ENCODE peak calls at places on chromosomes 16 and 17, in ten cellular contexts. A, S, Y, B, T, K, J, P, F and X are unnamed samples.

GRCh38 chr17:19237389-19238166 is 412 bp downstream of the EPN2 start:
- DNase-seq in A (no peak), J (peak; percentile 89), K (peak; percentile 78), S (peak; percentile 58), B (no peak), Y (peak; percentile 62), F (peak; percentile 29), T (peak; percentile 46), P (peak; percentile 50), X (no peak)

GRCh38 chr17:66337866-66338472 is 35.6 kb downstream of the PRKCA start:
- DNase-seq in B (no peak), P (no peak), J (no peak), F (no peak), A (no peak), K (no peak), S (no peak), T (no peak), Y (no peak), X (peak; percentile 3)

GRCh38 chr17:40538936-40539705 is 26.2 kb downstream of the CCR7 start:
- DNase-seq in Y (peak; percentile 28), T (no peak), B (no peak), K (no peak), J (no peak), S (no peak), A (no peak), P (no peak), F (no peak), X (no peak)

GRCh38 chr16:22001591-22001990 is 675 bp upstream of the PDZD9 start:
- DNase-seq in J (no peak), A (peak; percentile 30), P (no peak), Y (peak; percentile 34), T (no peak), B (no peak), K (no peak), F (peak; percentile 87), S (no peak), X (peak; percentile 16)

GRCh38 chr16:57061084-57061905 is 31.1 kb upstream of the CPNE2 start:
- DNase-seq in T (peak; percentile 90), F (peak; percentile 83), A (peak; percentile 70), B (no peak), S (peak; percentile 76), Y (peak; percentile 9), J (peak; percentile 96), K (peak; percentile 75), P (peak; percentile 35), X (no peak)

GRCh38 chr17:9195961-9196668 is 174.8 kb downstream of the NTN1 start:
- DNase-seq in A (no peak), F (no peak), B (no peak), J (no peak), S (no peak), P (peak; percentile 57), Y (peak; percentile 66), K (no peak), T (no peak), X (no peak)

GRCh38 chr16:11392041-11392581 is 46.9 kb downstream of the RMI2 start:
- DNase-seq in P (no peak), B (no peak), Y (no peak), S (no peak), F (no peak), K (peak; percentile 53), T (peak; percentile 23), J (no peak), A (no peak), X (no peak)

GRCh38 chr17:7515912-7516610 is 31.9 kb downstream of the POLR2A start:
- DNase-seq in F (no peak), J (no peak), P (peak; percentile 71), B (peak; percentile 15), Y (no peak), S (no peak), T (no peak), K (no peak), A (no peak), X (no peak)

GRCh38 chr17:10661377-10661906 is 4.3 kb upstream of the MYH3 start:
- DNase-seq in T (no peak), A (no peak), Y (no peak), S (no peak), K (no peak), F (no peak), B (no peak), J (no peak), P (no peak), X (no peak)

GRCh38 chr17:29112780-29113295 is 67.4 kb downstream of the MYO18A start:
- DNase-seq in A (no peak), T (peak; percentile 85), P (no peak), J (no peak), F (no peak), B (no peak), K (no peak), Y (no peak), S (no peak), X (no peak)

GRCh38 chr16:709651-710499 is 4.3 kb upstream of the FBXL16 start:
- DNase-seq in F (peak; percentile 84), K (peak; percentile 91), A (peak; percentile 85), J (no peak), Y (peak; percentile 87), P (no peak), S (no peak), T (peak; percentile 75), B (peak; percentile 96), X (no peak)

GRCh38 chr17:52376137-52376536 is 217.6 kb upstream of the CA10 start:
- DNase-seq in F (no peak), S (no peak), P (no peak), B (no peak), K (no peak), T (no peak), A (no peak), J (no peak), Y (no peak), X (no peak)

GRCh38 chr17:27417596-27418365 is 38.5 kb upstream of the KSR1 start:
- DNase-seq in P (no peak), K (no peak), A (no peak), B (no peak), Y (no peak), T (no peak), J (peak; percentile 75), F (no peak), S (no peak), X (no peak)

GRCh38 chr17:81095608-81095888 is 60.6 kb downstream of the BAIAP2 start:
- DNase-seq in A (no peak), F (no peak), T (no peak), J (no peak), B (no peak), Y (no peak), K (no peak), P (no peak), S (no peak), X (no peak)

GRCh38 chr17:81096741-81097133 is 61.8 kb downstream of the BAIAP2 start:
- DNase-seq in P (no peak), F (no peak), Y (no peak), T (no peak), B (no peak), A (no peak), J (no peak), K (no peak), S (no peak), X (no peak)

GRCh38 chr17:81094224-81094743 is 59.3 kb downstream of the BAIAP2 start:
- DNase-seq in T (no peak), A (no peak), J (no peak), S (no peak), F (no peak), K (no peak), P (no peak), Y (no peak), B (no peak), X (no peak)

GRCh38 chr17:81093576-81094223 is 58.7 kb downstream of the BAIAP2 start:
- DNase-seq in K (peak; percentile 71), S (no peak), P (no peak), B (no peak), J (no peak), F (no peak), Y (no peak), T (no peak), A (no peak), X (no peak)

GRCh38 chr17:81094744-81095607 is 60.0 kb downstream of the BAIAP2 start:
- DNase-seq in Y (peak; percentile 97), A (peak; percentile 99), B (peak; percentile 100), F (peak; percentile 100), T (peak; percentile 50), P (peak; percentile 72), K (peak; percentile 84), S (peak; percentile 85), J (peak; percentile 97), X (peak; percentile 99)
- TF ChIP-seq CTCF in Y (no peak), A (no peak), B (no peak), F (no peak), T (no peak), P (no peak), K (peak; percentile 23), S (no peak), J (no peak), X (no peak)

GRCh38 chr16:5350118-5350517 is 252.5 kb upstream of the EEF2KMT start:
- DNase-seq in K (peak; percentile 21), T (no peak), P (no peak), B (no peak), A (no peak), J (no peak), Y (peak; percentile 4), S (no peak), F (no peak), X (no peak)
- TF ChIP-seq CTCF in K (no peak), T (no peak), P (no peak), B (no peak), A (no peak), J (no peak), Y (no peak), S (no peak), F (no peak), X (no peak)

GRCh38 chr16:49274936-49275730 is 6.5 kb downstream of the CBLN1 start:
- DNase-seq in Y (no peak), F (no peak), K (no peak), J (no peak), A (no peak), S (no peak), T (no peak), B (no peak), P (no peak), X (no peak)
- TF ChIP-seq CTCF in Y (no peak), F (no peak), K (no peak), J (no peak), A (no peak), S (no peak), T (no peak), B (no peak), P (no peak), X (no peak)

DNA sequence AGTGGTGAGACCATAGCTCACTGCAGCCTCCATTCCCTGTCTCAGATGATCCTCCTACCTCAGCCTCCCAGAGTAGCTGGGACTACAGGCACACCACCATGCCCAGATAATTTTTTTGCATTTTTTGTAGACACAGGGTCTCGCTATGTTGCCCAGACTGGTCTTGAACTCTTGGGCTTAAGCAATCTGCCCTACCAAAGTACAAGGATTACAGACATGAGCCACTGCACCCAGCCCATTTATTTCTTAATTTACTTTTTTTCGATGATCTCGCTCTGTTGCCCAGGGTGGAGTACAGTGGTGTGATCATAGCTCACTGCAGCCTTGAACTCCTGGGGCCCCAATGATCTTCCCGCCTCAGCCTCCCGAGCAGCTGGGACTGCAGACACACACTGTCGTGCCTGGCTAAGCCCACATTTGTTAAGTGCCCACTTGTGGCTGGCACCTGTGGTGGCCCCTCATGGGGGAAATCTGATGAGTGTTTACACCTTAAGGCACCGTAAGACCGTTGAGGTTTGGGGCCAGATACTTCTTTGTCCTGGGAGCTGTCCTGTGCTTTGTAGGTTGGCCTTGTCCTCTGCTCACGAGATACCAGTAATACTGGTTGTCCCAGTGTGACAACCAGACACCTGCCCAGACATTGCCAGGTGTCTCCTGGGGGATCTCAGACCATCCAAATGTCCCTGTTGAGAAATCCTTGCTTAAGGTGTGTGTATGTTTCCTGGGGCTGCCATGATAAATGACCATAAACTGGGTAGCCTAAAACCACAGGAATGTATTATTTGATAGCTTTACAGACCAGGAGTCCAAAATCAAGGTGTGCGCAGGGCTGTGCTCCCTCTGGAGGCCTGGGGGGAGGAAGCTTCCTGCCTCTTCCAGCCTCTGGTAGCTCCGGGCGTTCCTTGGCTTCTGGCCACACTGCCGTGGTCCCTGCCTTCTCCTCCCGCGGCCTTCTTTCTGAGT is 141.4 kb upstream of the GSE1 start:
- DNase-seq in F (no peak), S (peak; percentile 65), A (no peak), J (no peak), T (no peak), P (peak; percentile 67), B (no peak), K (no peak), Y (no peak), X (no peak)
- TF ChIP-seq CTCF in F (no peak), S (no peak), A (no peak), J (no peak), T (no peak), P (no peak), B (no peak), K (no peak), Y (no peak), X (no peak)